ENCODE peak calls at places on chromosomes 6 and 20, in six cellular contexts. One of them, this sample, is unnamed.

GRCh38 chr6:166270706-166271375 is 37.4 kb downstream of the PRR18 start:
- DNase-seq in OCI-M1: no peak
- DNase-seq in hippocampal formation: no peak
- DNase-seq in non-pigmented ciliary epithelial cell: no peak
- DNase-seq in NCI-H2029 treated with DMSO at 0.1 percent for 48 hours: no peak
- DNase-seq in T-helper 22 cell: no peak
- DNase-seq in this sample: no peak

GRCh38 chr20:44446111-44446722 is 29.5 kb upstream of the TTPAL start:
- DNase-seq in OCI-M1: no peak
- DNase-seq in hippocampal formation: no peak
- DNase-seq in non-pigmented ciliary epithelial cell: no peak
- DNase-seq in NCI-H2029 treated with DMSO at 0.1 percent for 48 hours: no peak
- DNase-seq in T-helper 22 cell: no peak
- DNase-seq in this sample: no peak

GRCh38 chr6:1809359-1809988 is 199.8 kb downstream of the FOXC1 start:
- DNase-seq in OCI-M1: no peak
- DNase-seq in hippocampal formation: no peak
- DNase-seq in non-pigmented ciliary epithelial cell: no peak
- DNase-seq in NCI-H2029 treated with DMSO at 0.1 percent for 48 hours: no peak
- DNase-seq in T-helper 22 cell: no peak
- DNase-seq in this sample: no peak

GRCh38 chr20:3165473-3166337 is 6.0 kb upstream of the FASTKD5 start:
- DNase-seq in OCI-M1: no peak
- DNase-seq in hippocampal formation: no peak
- DNase-seq in non-pigmented ciliary epithelial cell: no peak
- DNase-seq in NCI-H2029 treated with DMSO at 0.1 percent for 48 hours: peak; percentile 54
- DNase-seq in T-helper 22 cell: no peak
- DNase-seq in this sample: no peak

GRCh38 chr20:43040427-43040826 is 149.3 kb downstream of the PTPRT start:
- DNase-seq in OCI-M1: peak; percentile 68
- DNase-seq in hippocampal formation: no peak
- DNase-seq in non-pigmented ciliary epithelial cell: no peak
- DNase-seq in NCI-H2029 treated with DMSO at 0.1 percent for 48 hours: no peak
- DNase-seq in T-helper 22 cell: no peak
- DNase-seq in this sample: no peak

GRCh38 chr20:58408603-58409246 is 19.7 kb downstream of the VAPB start:
- DNase-seq in OCI-M1: no peak
- DNase-seq in hippocampal formation: peak; percentile 19
- DNase-seq in non-pigmented ciliary epithelial cell: no peak
- DNase-seq in NCI-H2029 treated with DMSO at 0.1 percent for 48 hours: peak; percentile 83
- DNase-seq in T-helper 22 cell: no peak
- DNase-seq in this sample: no peak

GRCh38 chr20:31602779-31603441 is 2.2 kb upstream of the ID1 start:
- DNase-seq in OCI-M1: no peak
- DNase-seq in hippocampal formation: no peak
- DNase-seq in non-pigmented ciliary epithelial cell: peak; percentile 73
- DNase-seq in NCI-H2029 treated with DMSO at 0.1 percent for 48 hours: no peak
- DNase-seq in T-helper 22 cell: peak; percentile 49
- DNase-seq in this sample: no peak

GRCh38 chr6:23446394-23447001 is 679.5 kb upstream of the NRSN1 start:
- DNase-seq in OCI-M1: peak; percentile 68
- DNase-seq in hippocampal formation: peak; percentile 1
- DNase-seq in non-pigmented ciliary epithelial cell: peak; percentile 30
- DNase-seq in NCI-H2029 treated with DMSO at 0.1 percent for 48 hours: peak; percentile 90
- DNase-seq in T-helper 22 cell: no peak
- DNase-seq in this sample: peak; percentile 8

GRCh38 chr20:48052492-48052870 is 267.2 kb upstream of the SULF2 start:
- DNase-seq in OCI-M1: no peak
- DNase-seq in hippocampal formation: no peak
- DNase-seq in non-pigmented ciliary epithelial cell: no peak
- DNase-seq in NCI-H2029 treated with DMSO at 0.1 percent for 48 hours: no peak
- DNase-seq in T-helper 22 cell: no peak
- DNase-seq in this sample: peak; percentile 40

GRCh38 chr6:89117285-89118108 is at the start of gene SRSF12:
- DNase-seq in OCI-M1: no peak
- DNase-seq in hippocampal formation: peak; percentile 9
- DNase-seq in non-pigmented ciliary epithelial cell: no peak
- DNase-seq in NCI-H2029 treated with DMSO at 0.1 percent for 48 hours: no peak
- DNase-seq in T-helper 22 cell: no peak
- DNase-seq in this sample: no peak

This sample was measured in BJ.